ENCODE peak calls at places on chromosomes 3 and 15, in six cellular contexts. W is foreskin fibroblast, X is cardiac fibroblast, U is brain microvascular endothelial cell, L is right lobe of liver, A is GM12865. C is an unnamed sample.
A peak's percentile ranks its signal among the peaks of the same experiment; 100 is the strongest.

GRCh38 chr15:26098801-26099200 is 235.7 kb upstream of the ATP10A start:
- DNase-seq in U (no peak), X (no peak), A (no peak), W (no peak), L (no peak), C (no peak)

GRCh38 chr15:101003706-101004105 is 84.5 kb downstream of the LRRK1 start:
- DNase-seq in U (no peak), L (no peak), X (no peak), A (no peak), W (no peak), C (no peak)

GRCh38 chr3:165770781-165771180 is 66.4 kb downstream of the BCHE start:
- DNase-seq in W (no peak), X (no peak), U (peak; percentile 18), A (no peak), L (no peak), C (no peak)

GRCh38 chr15:40843183-40843884 is 514 bp upstream of the SPINT1 start:
- DNase-seq in L (no peak), A (no peak), X (no peak), W (no peak), U (no peak), C (no peak)

GRCh38 chr3:141065841-141066592 is 14.9 kb downstream of the SPSB4 start:
- DNase-seq in A (no peak), L (peak; percentile 24), X (no peak), U (no peak), W (no peak), C (no peak)

GRCh38 chr3:107938128-107938527 is 152.7 kb downstream of the CD47 start:
- DNase-seq in A (peak; percentile 7), X (peak; percentile 72), W (peak; percentile 62), U (no peak), L (no peak), C (no peak)

GRCh38 chr3:111739241-111739952 is 119.7 kb upstream of the PHLDB2 start:
- DNase-seq in W (peak; percentile 82), X (peak; percentile 46), U (peak; percentile 82), L (peak; percentile 62), A (no peak), C (no peak)

GRCh38 chr3:51559266-51559907 is 20.9 kb downstream of the RAD54L2 start:
- DNase-seq in A (no peak), X (peak; percentile 85), U (peak; percentile 60), L (no peak), W (peak; percentile 87), C (no peak)

GRCh38 chr15:85620321-85621044 is 174.2 kb downstream of the KLHL25 start:
- DNase-seq in W (peak; percentile 71), A (no peak), L (no peak), X (peak; percentile 89), U (no peak), C (no peak)

GRCh38 chr3:25045291-25045690 is 382.8 kb upstream of the RARB start:
- DNase-seq in W (no peak), X (no peak), A (no peak), L (no peak), U (no peak), C (no peak)

GRCh38 chr15:72220678-72221077 is 10.3 kb downstream of the PKM start:
- DNase-seq in X (no peak), U (no peak), L (no peak), W (no peak), A (no peak), C (no peak)

GRCh38 chr3:45792516-45793172 is 3.7 kb downstream of the SLC6A20 start:
- DNase-seq in U (no peak), A (no peak), X (no peak), L (no peak), W (no peak), C (no peak)

GRCh38 chr15:31245135-31245689 is 81.4 kb upstream of the KLF13 start:
- DNase-seq in X (no peak), W (no peak), A (peak; percentile 65), U (no peak), L (no peak), C (no peak)

GRCh38 chr15:29859981-29860745 is 37.9 kb upstream of the TJP1 start:
- DNase-seq in L (no peak), W (peak; percentile 79), U (peak; percentile 69), A (no peak), X (peak; percentile 33), C (no peak)

GRCh38 chr15:99249270-99249817 is at the start of gene TTC23:
- DNase-seq in A (no peak), W (peak; percentile 89), X (peak; percentile 90), L (peak; percentile 58), U (peak; percentile 85), C (no peak)

GRCh38 chr15:74608776-74609175 is 6.9 kb upstream of the CLK3 start:
- DNase-seq in W (no peak), L (no peak), X (no peak), A (no peak), U (no peak), C (no peak)

GRCh38 chr15:23567921-23568320 is 2.4 kb downstream of the MKRN3 start:
- DNase-seq in A (no peak), W (no peak), U (no peak), X (no peak), L (no peak), C (no peak)

GRCh38 chr15:68211656-68212320 is 6.7 kb upstream of the CALML4 start:
- DNase-seq in W (no peak), L (peak; percentile 42), X (no peak), U (no peak), A (no peak), C (no peak)

GRCh38 chr3:127036209-127037020 is 53.5 kb downstream of the PLXNA1 start:
- DNase-seq in W (no peak), L (no peak), U (no peak), A (no peak), X (no peak), C (peak; percentile 10)

GRCh38 chr15:93362821-93363220 is 273.8 kb upstream of the RGMA start:
- DNase-seq in A (no peak), W (no peak), U (no peak), L (no peak), X (no peak), C (no peak)

GRCh38 chr15:96474274-96474673 is 143.8 kb downstream of the NR2F2 start:
- DNase-seq in X (no peak), A (no peak), L (no peak), U (no peak), W (peak; percentile 2), C (no peak)

GRCh38 chr3:159828542-159828943 is 160.1 kb upstream of the IL12A start:
- DNase-seq in X (peak; percentile 77), L (no peak), A (peak; percentile 38), U (no peak), W (peak; percentile 84), C (no peak)

GRCh38 chr3:168091961-168092360 is 3.8 kb downstream of the GOLIM4 start:
- DNase-seq in L (no peak), A (no peak), U (no peak), X (no peak), W (no peak), C (no peak)

DNA sequence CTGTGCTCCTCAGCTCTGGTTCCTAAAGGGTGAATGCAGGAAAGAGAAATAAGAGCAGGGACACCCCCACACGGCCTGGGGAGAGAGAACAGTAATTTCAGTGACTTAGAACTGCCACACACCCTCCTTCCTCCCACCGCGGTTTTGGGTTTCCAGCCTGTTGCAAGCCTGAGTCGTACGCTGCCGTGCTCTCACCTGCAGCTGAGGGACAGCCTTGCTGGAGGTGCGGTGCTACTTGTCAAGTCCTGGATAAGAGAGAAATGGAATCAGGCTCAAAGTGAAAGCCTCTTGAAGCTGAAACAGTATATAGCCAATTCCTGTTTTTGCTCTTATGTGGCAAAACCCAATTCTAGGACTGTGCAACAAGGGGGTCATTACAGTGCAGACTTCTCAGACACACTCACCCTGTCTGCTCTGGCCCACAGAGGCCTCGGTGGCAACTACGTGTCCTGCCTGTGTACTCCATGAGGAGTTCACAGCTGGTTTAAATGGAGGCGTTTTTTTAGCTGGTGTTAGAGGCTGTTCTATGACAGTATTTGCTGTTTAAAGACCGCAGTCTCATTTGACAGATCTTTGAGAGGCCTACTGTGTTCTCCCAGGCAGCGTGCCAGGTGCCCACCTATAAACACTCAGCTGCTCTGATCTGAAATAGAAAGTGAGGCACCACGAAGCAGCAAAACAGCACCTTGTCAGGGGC is 42.9 kb downstream of the TBC1D2B start:
- DNase-seq in X (no peak), A (peak; percentile 87), L (no peak), W (peak; percentile 38), U (no peak), C (peak; percentile 57)
- H3K4me3 ChIP-seq in X (no peak overlapping the region), A (no peak overlapping the region), L (no peak overlapping the region), W (no peak overlapping the region), U (no peak overlapping the region), C (no peak overlapping the region)

DNA sequence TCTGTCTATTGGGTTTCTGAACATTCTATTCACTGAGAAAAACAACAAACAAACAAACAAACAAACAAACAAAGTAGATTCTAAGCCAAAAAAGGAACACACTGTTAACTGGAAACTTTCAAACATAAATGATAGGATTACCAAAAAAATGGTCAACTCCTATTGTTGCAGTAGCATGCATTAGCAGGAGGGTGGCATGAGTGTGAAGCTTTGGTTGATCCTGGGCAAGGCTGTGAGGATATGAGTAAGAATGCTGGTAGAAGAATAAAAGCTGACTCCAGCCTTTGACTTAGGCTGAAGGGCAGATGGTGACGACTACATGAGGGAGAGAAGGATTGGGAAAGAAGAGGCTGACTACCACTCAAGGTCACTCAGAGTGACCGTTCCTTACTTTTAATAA is 810.3 kb downstream of the VGLL3 start:
- DNase-seq in X (no peak), W (peak; percentile 5), A (no peak), U (no peak), L (no peak), C (no peak)
- TF ChIP-seq CTCF in X (no peak), W (no peak), A (no peak), U (peak; percentile 56), L (no peak), C (no peak)

DNA sequence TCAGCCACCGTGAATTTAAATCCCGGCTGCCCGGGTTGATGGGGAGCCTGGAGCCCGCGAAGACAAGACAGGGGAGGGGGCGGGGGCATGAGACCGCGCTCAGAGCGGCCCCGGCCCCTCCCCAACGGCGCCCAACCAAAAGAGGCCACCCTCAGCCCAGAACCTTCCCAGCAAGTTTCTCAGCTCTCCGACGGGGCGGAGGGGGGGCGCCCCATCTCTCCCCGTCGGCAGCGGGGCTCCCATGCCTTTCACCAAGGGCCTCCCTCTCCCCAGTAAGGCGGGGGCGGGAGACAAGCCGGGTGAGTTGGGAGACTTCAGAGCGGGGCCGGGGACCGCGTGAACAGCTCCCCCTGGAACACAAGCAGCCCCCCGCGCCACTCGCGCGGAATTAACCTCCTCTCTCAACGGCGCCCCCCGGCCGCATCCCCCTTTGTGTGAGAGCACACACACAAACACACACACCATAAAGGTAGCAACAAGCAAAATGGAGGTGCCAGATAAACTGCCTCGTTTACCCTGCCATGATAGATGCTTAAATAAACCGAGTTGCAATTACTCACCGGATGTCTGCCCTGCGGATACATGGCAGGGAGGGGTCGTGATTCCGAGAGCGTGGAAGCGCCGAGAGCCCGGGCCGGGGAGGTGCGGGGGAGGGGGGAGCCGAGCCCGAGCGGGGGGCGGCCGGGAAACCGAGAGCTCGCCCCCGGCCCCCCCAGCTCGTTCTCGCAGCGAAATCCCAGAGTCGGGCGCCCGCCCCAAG is 1.3 kb downstream of the TLE3 start:
- DNase-seq in A (peak; percentile 43), W (peak; percentile 70), U (peak; percentile 25), L (no peak), X (peak; percentile 45), C (peak; percentile 51)
- H3K4me3 ChIP-seq in A (peak overlapping the region; percentile 92), W (peak overlapping the region; percentile 74), U (peak overlapping the region; percentile 83), L (peak overlapping the region; percentile 84), X (peak overlapping the region; percentile 89), C (peak overlapping the region; percentile 95)

DNA sequence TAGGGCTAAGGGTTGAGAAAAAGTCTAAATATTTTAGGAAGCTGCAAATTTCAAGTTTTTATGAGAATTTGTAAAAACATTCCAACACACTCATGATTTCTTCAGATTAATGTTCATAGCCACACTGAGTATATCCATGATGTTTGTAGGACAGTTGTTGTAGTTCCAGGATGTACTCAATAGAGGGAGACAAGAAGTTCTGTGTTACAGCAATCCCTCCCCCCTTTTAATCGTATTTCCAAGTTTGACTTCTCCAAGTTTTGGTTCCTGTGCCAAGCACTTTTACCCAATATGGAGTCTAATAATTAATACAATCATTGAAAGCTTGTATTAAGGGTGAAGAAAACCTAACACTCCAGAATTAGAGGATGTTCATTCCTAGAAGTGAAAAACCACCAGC is 143.4 kb downstream of the FEZF2 start:
- DNase-seq in U (no peak), W (peak; percentile 15), X (peak; percentile 17), A (no peak), L (no peak), C (no peak)
- TF ChIP-seq CTCF in U (peak; percentile 33), W (no peak), X (peak; percentile 34), A (peak; percentile 14), L (no peak), C (peak; percentile 8)